ENCODE peak calls at places on chromosomes 6 and 20, in ten cellular contexts. P, H, Q, E, K, S, Y, T, G and F are unnamed samples.

GRCh38 chr6:112298816-112299281 is 44.5 kb upstream of the LAMA4 start:
- DNase-seq in P (no peak), H (no peak), Q (no peak), E (peak), K (peak), S (no peak), Y (no peak), T (peak), G (no peak), F (no peak)

GRCh38 chr20:44166008-44166407 is 21.0 kb downstream of the JPH2 start:
- DNase-seq in P (no peak), H (no peak), Q (peak), E (peak), K (no peak), S (no peak), Y (no peak), T (peak), G (no peak), F (no peak)

GRCh38 chr6:105432797-105433196 is 29.9 kb upstream of the PREP start:
- DNase-seq in P (no peak), H (no peak), Q (no peak), E (peak), K (peak), S (no peak), Y (no peak), T (peak), G (no peak), F (no peak)

GRCh38 chr6:108160009-108160408 is 5.8 kb upstream of the NR2E1 start:
- DNase-seq in P (no peak), H (no peak), Q (no peak), E (no peak), K (no peak), S (no peak), Y (no peak), T (no peak), G (no peak), F (no peak)

GRCh38 chr6:111918825-111919224 is 45.6 kb upstream of the FYN start:
- DNase-seq in P (no peak), H (no peak), Q (peak), E (peak), K (no peak), S (no peak), Y (no peak), T (no peak), G (no peak), F (no peak)

GRCh38 chr6:150891886-150892485 is 26.5 kb downstream of the MTHFD1L start:
- DNase-seq in P (peak), H (peak), Q (peak), E (peak), K (peak), S (peak), Y (peak), T (peak), G (peak), F (no peak)

GRCh38 chr20:45905505-45906079 is 6.4 kb downstream of the PLTP start:
- DNase-seq in P (no peak), H (no peak), Q (no peak), E (peak), K (peak), S (no peak), Y (no peak), T (peak), G (no peak), F (no peak)

GRCh38 chr6:135346747-135347146 is 150.8 kb downstream of the AHI1 start:
- DNase-seq in P (no peak), H (no peak), Q (no peak), E (peak), K (no peak), S (no peak), Y (no peak), T (no peak), G (no peak), F (no peak)

GRCh38 chr20:32362924-32363364 is 4.8 kb downstream of the ASXL1 start:
- DNase-seq in P (no peak), H (no peak), Q (no peak), E (no peak), K (no peak), S (no peak), Y (no peak), T (no peak), G (no peak), F (no peak)

GRCh38 chr6:27863962-27864905 is 48.0 kb downstream of the OR2B2 start:
- DNase-seq in P (peak), H (no peak), Q (peak), E (no peak), K (no peak), S (peak), Y (no peak), T (no peak), G (no peak), F (peak)

GRCh38 chr20:61780066-61780465 is 285.6 kb downstream of the TAF4 start:
- DNase-seq in P (no peak), H (no peak), Q (no peak), E (no peak), K (no peak), S (no peak), Y (no peak), T (no peak), G (no peak), F (no peak)

GRCh38 chr6:169474362-169474761 is 220.7 kb upstream of the THBS2 start:
- DNase-seq in P (no peak), H (no peak), Q (no peak), E (no peak), K (no peak), S (no peak), Y (no peak), T (no peak), G (no peak), F (no peak)

GRCh38 chr20:23637282-23638221 is at the start of gene CST3:
- DNase-seq in P (peak), H (peak), Q (peak), E (peak), K (peak), S (peak), Y (no peak), T (peak), G (peak), F (peak)

GRCh38 chr20:12203399-12203798 is 285.7 kb downstream of the BTBD3 start:
- DNase-seq in P (no peak), H (no peak), Q (no peak), E (no peak), K (no peak), S (no peak), Y (no peak), T (no peak), G (no peak), F (no peak)

GRCh38 chr20:12210591-12210990 is 292.9 kb downstream of the BTBD3 start:
- DNase-seq in P (no peak), H (no peak), Q (no peak), E (no peak), K (no peak), S (no peak), Y (no peak), T (no peak), G (no peak), F (no peak)

GRCh38 chr20:12203981-12204380 is 286.3 kb downstream of the BTBD3 start:
- DNase-seq in P (no peak), H (no peak), Q (no peak), E (no peak), K (no peak), S (no peak), Y (no peak), T (no peak), G (no peak), F (no peak)

GRCh38 chr20:12207875-12208274 is 290.2 kb downstream of the BTBD3 start:
- DNase-seq in P (no peak), H (peak), Q (no peak), E (peak), K (peak), S (peak), Y (no peak), T (peak), G (no peak), F (no peak)
- TF ChIP-seq CTCF in P (no peak), H (peak), Q (peak), E (peak), K (peak), S (peak), Y (no peak), T (no peak), G (no peak), F (no peak)

GRCh38 chr6:133202610-133203343 is 38.4 kb upstream of the EYA4 start:
- DNase-seq in P (no peak), H (no peak), Q (no peak), E (peak), K (no peak), S (no peak), Y (no peak), T (no peak), G (no peak), F (no peak)

GRCh38 chr6:133206942-133207341 is 34.2 kb upstream of the EYA4 start:
- DNase-seq in P (no peak), H (no peak), Q (no peak), E (no peak), K (no peak), S (no peak), Y (no peak), T (no peak), G (no peak), F (no peak)

GRCh38 chr6:133201231-133201630 is 39.9 kb upstream of the EYA4 start:
- DNase-seq in P (no peak), H (no peak), Q (no peak), E (no peak), K (no peak), S (no peak), Y (no peak), T (no peak), G (no peak), F (no peak)

GRCh38 chr6:133205304-133205703 is 35.9 kb upstream of the EYA4 start:
- DNase-seq in P (no peak), H (no peak), Q (no peak), E (no peak), K (no peak), S (no peak), Y (no peak), T (no peak), G (no peak), F (no peak)

DNA sequence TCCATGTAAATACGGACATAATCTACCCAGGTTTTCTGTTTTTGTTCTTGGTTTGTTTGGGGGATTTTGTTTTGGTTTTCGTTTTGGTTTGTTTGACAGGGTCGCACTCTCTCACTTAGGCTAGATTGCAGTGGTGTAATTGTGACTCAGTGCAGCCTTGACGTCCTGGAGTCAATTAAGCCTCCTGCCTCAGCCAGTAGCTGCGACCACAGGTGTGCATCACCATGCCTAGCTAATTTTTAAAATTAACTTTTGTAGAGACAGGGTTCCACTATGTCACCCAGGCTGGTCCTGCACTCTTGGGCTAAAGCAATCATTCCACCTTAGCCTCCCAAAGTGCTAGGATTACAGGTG is 37.8 kb upstream of the EYA4 start:
- DNase-seq in P (no peak), H (no peak), Q (no peak), E (no peak), K (no peak), S (no peak), Y (no peak), T (no peak), G (no peak), F (no peak)
- H3K27ac ChIP-seq in P (no peak), H (no peak), Q (no peak), E (no peak), K (no peak), S (no peak), Y (no peak), T (no peak), G (no peak), F (no peak)

GRCh38 chr6:146028835-146029572 is at the start of gene GRM1:
- DNase-seq in P (no peak), H (no peak), Q (no peak), E (no peak), K (no peak), S (no peak), Y (no peak), T (no peak), G (no peak), F (no peak)
- H3K4me3 ChIP-seq in P (no peak), H (peak), Q (no peak), E (peak), K (no peak), S (no peak), Y (no peak), T (no peak), G (no peak), F (peak)

GRCh38 chr6:119283979-119284545 is 65.5 kb downstream of the MAN1A1 start:
- DNase-seq in P (no peak), H (no peak), Q (no peak), E (no peak), K (no peak), S (no peak), Y (no peak), T (no peak), G (no peak), F (no peak)

GRCh38 chr6:119283214-119283613 is 66.3 kb downstream of the MAN1A1 start:
- DNase-seq in P (no peak), H (no peak), Q (no peak), E (peak), K (no peak), S (no peak), Y (no peak), T (no peak), G (no peak), F (no peak)

GRCh38 chr6:119280586-119281163 is 68.9 kb downstream of the MAN1A1 start:
- DNase-seq in P (no peak), H (no peak), Q (no peak), E (peak), K (no peak), S (no peak), Y (no peak), T (no peak), G (no peak), F (no peak)

GRCh38 chr6:119285908-119286625 is 63.5 kb downstream of the MAN1A1 start:
- DNase-seq in P (no peak), H (no peak), Q (no peak), E (peak), K (no peak), S (no peak), Y (no peak), T (no peak), G (no peak), F (no peak)

GRCh38 chr6:119284861-119285521 is 64.6 kb downstream of the MAN1A1 start:
- DNase-seq in P (no peak), H (peak), Q (no peak), E (no peak), K (peak), S (no peak), Y (no peak), T (no peak), G (no peak), F (no peak)
- TF ChIP-seq CTCF in P (no peak), H (peak), Q (no peak), E (no peak), K (peak), S (no peak), Y (no peak), T (no peak), G (no peak), F (no peak)

GRCh38 chr6:34772940-34773339 is 15.6 kb downstream of the SNRPC start:
- DNase-seq in P (no peak), H (no peak), Q (no peak), E (no peak), K (no peak), S (no peak), Y (no peak), T (no peak), G (no peak), F (no peak)

GRCh38 chr6:34768148-34768547 is 10.8 kb downstream of the SNRPC start:
- DNase-seq in P (no peak), H (no peak), Q (no peak), E (no peak), K (no peak), S (no peak), Y (no peak), T (no peak), G (no peak), F (no peak)

GRCh38 chr6:34774967-34775366 is 16.9 kb upstream of the BLTP3A start:
- DNase-seq in P (no peak), H (no peak), Q (no peak), E (no peak), K (no peak), S (no peak), Y (no peak), T (no peak), G (no peak), F (no peak)

GRCh38 chr6:34771727-34772126 is 14.4 kb downstream of the SNRPC start:
- DNase-seq in P (no peak), H (no peak), Q (no peak), E (peak), K (peak), S (no peak), Y (no peak), T (no peak), G (no peak), F (no peak)

DNA sequence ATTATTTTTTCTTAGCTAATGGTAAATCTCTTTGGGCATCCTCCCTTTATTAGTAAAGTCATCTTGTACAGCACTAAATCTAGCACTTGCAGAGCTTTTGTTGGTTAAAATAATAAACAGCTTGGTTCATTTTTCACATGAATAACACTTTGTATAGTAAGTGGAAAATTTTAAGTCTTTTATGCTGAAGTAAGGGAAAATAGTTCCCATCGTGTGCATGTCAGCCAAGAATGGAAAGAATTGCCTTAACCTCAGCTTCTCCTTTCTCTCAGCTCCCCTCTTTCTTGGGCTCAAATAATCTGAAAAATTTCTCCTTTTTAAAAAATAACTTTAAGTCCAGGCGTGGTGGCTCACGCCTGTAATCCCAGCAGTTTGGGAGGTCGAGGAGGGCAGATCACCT is 16.6 kb downstream of the SNRPC start:
- DNase-seq in P (no peak), H (no peak), Q (no peak), E (no peak), K (no peak), S (no peak), Y (no peak), T (no peak), G (no peak), F (no peak)
- H3K27ac ChIP-seq in P (no peak), H (no peak), Q (no peak), E (no peak), K (no peak), S (no peak), Y (no peak), T (no peak), G (no peak), F (no peak)

GRCh38 chr6:18392346-18392877 is 5.3 kb downstream of the RNF144B start:
- DNase-seq in P (no peak), H (no peak), Q (no peak), E (no peak), K (no peak), S (no peak), Y (no peak), T (no peak), G (no peak), F (no peak)
- H3K4me3 ChIP-seq in P (no peak), H (no peak), Q (no peak), E (no peak), K (no peak), S (no peak), Y (no peak), T (no peak), G (no peak), F (no peak)

GRCh38 chr6:20565291-20565690 is 31.0 kb downstream of the CDKAL1 start:
- DNase-seq in P (no peak), H (no peak), Q (no peak), E (no peak), K (no peak), S (no peak), Y (no peak), T (no peak), G (no peak), F (no peak)
- TF ChIP-seq CTCF in P (no peak), H (no peak), Q (no peak), E (no peak), K (no peak), S (no peak), Y (no peak), T (no peak), G (no peak), F (no peak)

GRCh38 chr6:41545703-41546474 is at the start of gene FOXP4:
- DNase-seq in P (peak), H (peak), Q (peak), E (peak), K (peak), S (peak), Y (peak), T (peak), G (peak), F (peak)

GRCh38 chr6:41543087-41543486 is 3.1 kb upstream of the FOXP4 start:
- DNase-seq in P (no peak), H (no peak), Q (no peak), E (no peak), K (no peak), S (no peak), Y (no peak), T (no peak), G (no peak), F (no peak)

GRCh38 chr6:41546475-41546865 is 289 bp downstream of the FOXP4 start:
- DNase-seq in P (no peak), H (no peak), Q (no peak), E (peak), K (peak), S (no peak), Y (no peak), T (no peak), G (no peak), F (no peak)

GRCh38 chr6:41546866-41547798 is 951 bp downstream of the FOXP4 start:
- DNase-seq in P (no peak), H (peak), Q (peak), E (peak), K (peak), S (peak), Y (peak), T (peak), G (no peak), F (peak)

GRCh38 chr6:41545174-41545702 is 943 bp upstream of the FOXP4 start:
- DNase-seq in P (no peak), H (no peak), Q (no peak), E (no peak), K (no peak), S (peak), Y (no peak), T (peak), G (no peak), F (no peak)
- H3K27ac ChIP-seq in P (peak), H (no peak), Q (no peak), E (no peak), K (no peak), S (peak), Y (no peak), T (peak), G (no peak), F (peak)

DNA sequence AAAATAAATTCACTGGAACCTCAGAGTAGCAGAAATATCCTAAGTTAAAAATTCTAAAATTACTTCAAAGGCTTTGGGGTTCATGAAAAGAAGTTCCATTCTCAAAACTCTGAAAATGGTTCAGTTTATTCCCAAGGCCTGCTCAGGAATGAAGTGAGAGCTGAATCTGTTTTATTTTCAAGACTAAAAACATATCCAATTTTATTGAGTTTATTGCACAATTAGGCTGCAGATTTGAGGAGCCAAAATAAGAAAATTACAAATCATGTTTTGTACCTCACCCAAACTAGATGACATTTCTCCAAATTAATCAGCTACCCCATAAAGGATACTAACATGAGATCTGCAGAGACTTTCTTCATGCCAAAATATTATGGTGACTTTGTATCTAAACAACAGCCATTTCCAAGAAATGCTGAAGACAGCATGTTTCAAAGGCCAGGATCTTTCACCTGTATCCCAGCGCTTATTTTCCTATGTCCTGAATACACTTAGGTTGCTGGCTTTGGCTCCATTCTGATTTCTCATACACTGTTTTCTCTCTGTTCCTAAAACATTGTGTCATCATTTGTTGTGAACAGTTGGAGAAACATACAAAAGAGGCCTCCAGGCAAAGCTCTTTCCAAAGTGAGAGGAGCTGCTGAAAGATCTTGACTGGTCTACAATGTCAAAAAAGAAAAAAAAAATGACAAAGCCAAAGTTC is 85.7 kb upstream of the F13A1 start:
- DNase-seq in P (peak), H (no peak), Q (no peak), E (no peak), K (no peak), S (no peak), Y (no peak), T (no peak), G (no peak), F (no peak)
- H3K4me3 ChIP-seq in P (no peak), H (no peak), Q (no peak), E (no peak), K (no peak), S (no peak), Y (no peak), T (no peak), G (no peak), F (no peak)